ENCODE peak calls at places on chromosomes 3 and 15, in eight cellular contexts. W is CD4-positive, alpha-beta T cell; Q is endothelial cell; X is H1; J is mammary epithelial cell; L is K562; I is IMR-90; Z is A673. B is an unnamed sample.

GRCh38 chr15:85329561-85330421 is 50.6 kb upstream of the AKAP13 start:
- DNase-seq in Q (no peak), W (no peak), X (no peak), I (peak; percentile 78), J (no peak), Z (no peak), L (no peak), B (no peak)

GRCh38 chr15:48717458-48717857 is 71.9 kb upstream of the FBN1 start:
- DNase-seq in Z (no peak), Q (no peak), X (no peak), W (no peak), L (no peak), I (peak; percentile 59), J (no peak), B (no peak)

GRCh38 chr15:71444866-71445590 is 329.8 kb downstream of the THSD4 start:
- DNase-seq in X (no peak), L (no peak), J (peak; percentile 96), Z (no peak), I (peak; percentile 82), W (no peak), Q (no peak), B (no peak)

GRCh38 chr3:71069797-71070196 is 513.7 kb downstream of the FOXP1 start:
- DNase-seq in I (no peak), Z (peak; percentile 71), W (peak; percentile 65), Q (peak; percentile 69), X (no peak), J (peak; percentile 96), L (peak; percentile 43), B (no peak)

GRCh38 chr15:90463381-90463780 is 66.3 kb upstream of the CRTC3 start:
- DNase-seq in Q (no peak), Z (no peak), W (no peak), I (peak; percentile 76), X (no peak), L (no peak), J (peak; percentile 64), B (no peak)

GRCh38 chr3:98242155-98242554 is 21.9 kb upstream of the OR5H6 start:
- DNase-seq in Q (no peak), X (no peak), J (no peak), W (no peak), I (no peak), Z (no peak), L (no peak), B (no peak)

GRCh38 chr3:2301361-2301760 is 202.7 kb downstream of the CNTN4 start:
- DNase-seq in I (no peak), Z (no peak), W (no peak), L (no peak), Q (no peak), X (no peak), J (no peak), B (no peak)

GRCh38 chr3:65532164-65532563 is 506.6 kb downstream of the MAGI1 start:
- DNase-seq in X (no peak), W (no peak), L (no peak), I (no peak), Z (no peak), Q (no peak), J (no peak), B (no peak)

GRCh38 chr15:65334586-65335231 is 30.2 kb downstream of the RNU5B-1 start:
- DNase-seq in Z (no peak), Q (peak; percentile 55), J (no peak), I (no peak), X (no peak), W (no peak), L (no peak), B (no peak)

GRCh38 chr3:43759297-43759782 is 68.6 kb downstream of the ABHD5 start:
- DNase-seq in Z (no peak), W (no peak), L (no peak), X (peak; percentile 13), J (peak; percentile 67), Q (no peak), I (peak; percentile 87), B (no peak)
- TF ChIP-seq CTCF in Z (peak; percentile 25), W (peak; percentile 38), L (peak; percentile 69), X (peak; percentile 23), J (peak; percentile 44), Q (no peak), I (peak; percentile 43), B (no peak)

DNA sequence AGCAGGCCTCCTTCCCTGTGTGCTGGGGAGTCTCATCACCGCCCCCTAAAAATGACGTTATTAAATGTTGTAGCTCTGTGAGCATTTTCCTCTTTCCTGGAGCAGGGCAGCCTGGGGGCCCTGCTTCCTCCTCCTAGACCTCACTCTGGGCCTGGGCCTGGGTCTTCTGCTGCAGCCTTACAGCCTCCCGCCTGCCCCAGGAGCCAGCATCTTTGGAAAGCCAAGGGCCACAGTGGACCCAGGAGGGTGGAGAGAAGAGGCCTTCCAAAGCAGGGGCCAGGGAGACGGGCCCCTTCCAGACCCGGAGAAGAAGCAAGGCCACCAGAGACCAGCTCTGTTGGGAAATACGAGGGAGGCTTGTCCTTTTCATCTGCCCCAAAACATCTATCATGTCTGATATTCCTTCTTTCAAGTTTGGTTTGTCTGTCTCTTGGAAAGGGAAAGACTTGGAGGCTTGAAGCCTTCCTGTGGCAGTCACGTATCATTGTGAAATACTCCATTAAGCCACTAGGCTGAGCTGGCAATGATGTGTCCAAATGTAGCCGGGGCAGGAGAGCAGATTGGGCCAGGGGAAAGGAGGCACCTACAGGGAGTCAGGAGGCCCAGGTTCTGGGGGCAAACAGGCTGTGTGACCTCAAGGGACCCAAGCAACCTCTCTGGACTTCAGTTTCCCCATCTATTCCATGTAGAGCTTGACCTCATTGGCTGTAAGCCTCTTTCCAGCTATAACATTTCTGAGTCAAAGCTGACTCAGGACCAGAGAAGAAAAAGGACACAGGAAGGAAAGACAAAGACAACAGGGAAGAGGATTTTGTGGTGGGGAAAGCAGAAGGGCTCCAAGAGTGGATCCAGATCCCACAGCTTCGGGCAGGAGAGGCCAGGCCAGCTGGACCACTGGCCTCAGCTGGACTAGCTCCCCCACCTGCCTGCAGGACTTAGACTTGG is 31.1 kb downstream of the CYP11A1 start:
- DNase-seq in L (no peak), X (no peak), W (no peak), Z (no peak), Q (no peak), J (no peak), I (peak; percentile 37), B (no peak)
- TF ChIP-seq CTCF in L (no peak), X (no peak), W (no peak), Z (no peak), Q (no peak), J (no peak), I (no peak), B (no peak)

DNA sequence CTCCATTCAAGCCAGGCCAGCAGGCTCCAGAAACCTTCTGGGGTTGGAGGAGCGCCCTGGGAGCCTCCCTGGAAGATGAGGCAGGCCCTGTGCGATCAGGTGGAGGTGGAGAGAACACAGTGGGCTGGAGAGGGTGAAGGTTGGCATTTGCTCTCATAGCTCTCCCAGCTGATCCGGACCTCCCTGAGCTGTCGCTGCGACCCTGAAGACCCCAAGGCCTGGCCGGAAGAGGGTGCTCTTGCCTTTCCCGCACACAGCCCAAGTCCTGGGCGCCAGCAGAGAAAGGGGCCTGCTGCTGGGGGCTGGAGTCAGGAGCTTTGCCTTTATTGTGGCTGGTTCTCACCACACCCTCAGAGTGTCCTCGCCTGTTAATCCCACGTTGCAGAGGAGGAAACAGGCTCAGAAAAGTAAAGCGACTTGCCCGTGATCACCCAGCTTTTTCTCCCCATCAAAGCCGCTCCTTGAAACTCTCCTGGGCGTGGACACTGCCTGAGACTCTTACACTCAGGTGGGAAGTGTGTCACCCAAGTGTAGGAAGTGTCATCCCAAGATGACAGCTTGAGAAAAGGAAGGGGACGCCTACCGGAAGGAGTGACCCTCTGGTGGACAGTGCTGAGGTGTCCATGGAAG is 8.6 kb upstream of the RPL29 start:
- DNase-seq in J (no peak), X (no peak), W (no peak), L (no peak), Z (peak; percentile 60), I (peak; percentile 48), Q (peak; percentile 55), B (no peak)
- TF ChIP-seq CTCF in J (peak; percentile 63), X (peak; percentile 93), W (no peak), L (peak; percentile 67), Z (peak; percentile 45), I (peak; percentile 78), Q (peak; percentile 17), B (no peak)

GRCh38 chr3:89314454-89314853 is 207.0 kb downstream of the EPHA3 start:
- DNase-seq in L (no peak), X (no peak), Z (peak; percentile 87), I (peak; percentile 44), Q (no peak), W (no peak), J (peak; percentile 35), B (no peak)
- TF ChIP-seq CTCF in L (no peak), X (peak; percentile 35), Z (peak; percentile 68), I (peak; percentile 18), Q (no peak), W (no peak), J (peak; percentile 47), B (no peak)

DNA sequence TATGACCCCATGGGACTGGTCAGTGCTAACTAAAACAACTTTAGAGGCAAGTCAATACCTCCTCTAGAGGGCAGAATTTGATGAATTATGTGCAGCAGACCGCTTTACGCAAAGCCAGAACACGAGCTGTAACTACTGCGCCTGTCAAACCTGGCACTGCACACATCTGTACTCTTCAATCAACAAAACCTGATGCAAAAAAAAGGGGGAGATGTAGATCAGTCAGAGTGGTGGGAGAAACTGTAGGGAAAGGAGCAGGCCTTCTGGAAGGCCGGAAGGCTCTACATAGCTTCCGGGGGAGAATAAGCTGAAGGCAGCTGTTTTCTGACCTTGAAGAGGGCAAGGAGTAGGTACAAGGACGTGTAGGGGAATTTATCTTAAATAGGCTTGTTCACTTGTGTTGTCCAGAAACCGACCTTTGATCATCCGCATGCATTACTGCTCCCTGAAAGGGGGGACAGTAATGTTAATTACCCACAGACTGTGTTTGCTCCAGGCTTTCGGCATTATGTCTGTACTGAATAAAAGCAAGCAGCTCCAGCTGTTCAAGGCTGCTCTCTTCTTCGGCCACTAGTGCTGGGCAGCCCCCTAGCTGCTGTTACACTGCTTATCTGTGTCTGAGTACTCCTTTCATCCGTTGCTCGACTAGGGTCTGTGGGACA is 41.0 kb downstream of the GPR160 start:
- DNase-seq in X (no peak), Q (no peak), I (no peak), L (no peak), Z (peak; percentile 17), W (no peak), J (no peak), B (no peak)
- TF ChIP-seq CTCF in X (peak; percentile 35), Q (no peak), I (no peak), L (peak; percentile 36), Z (peak; percentile 35), W (no peak), J (no peak), B (no peak)

GRCh38 chr15:42737529-42738328 is 801 bp upstream of the CDAN1 start:
- DNase-seq in L (peak; percentile 38), I (peak; percentile 4), Q (no peak), W (no peak), Z (peak; percentile 59), X (no peak), J (peak; percentile 43), B (no peak)
- TF ChIP-seq CTCF in L (peak; percentile 52), I (no peak), Q (no peak), W (no peak), Z (peak; percentile 53), X (peak; percentile 26), J (peak; percentile 27), B (no peak)

B was measured in omental fat pad.